ENCODE peak calls at places on chromosomes 2 and 18, in four cellular contexts. E, H, J and V are unnamed samples.

GRCh38 chr2:152166633-152167032 is 8.9 kb downstream of the STAM2 start:
- DNase-seq in E (no peak), J (no peak), H (no peak), V (no peak)

GRCh38 chr18:78542204-78542603 is 437.4 kb upstream of the SALL3 start:
- DNase-seq in E (no peak), J (no peak), H (no peak), V (peak; percentile 70)

GRCh38 chr2:46335966-46336436 is 38.8 kb downstream of the EPAS1 start:
- DNase-seq in E (no peak), J (no peak), H (peak; percentile 58), V (no peak)

GRCh38 chr2:178679891-178680290 is 127.3 kb downstream of the TTN start:
- DNase-seq in H (no peak), J (no peak), E (no peak), V (no peak)

GRCh38 chr2:25311866-25312575 is 29.7 kb downstream of the DNMT3A start:
- DNase-seq in E (no peak), J (no peak), H (no peak), V (no peak)

GRCh38 chr2:223641062-223641461 is 38.9 kb upstream of the SCG2 start:
- DNase-seq in J (no peak), H (peak; percentile 62), E (peak; percentile 14), V (no peak)

GRCh38 chr2:180122874-180123273 is 115.8 kb upstream of the CWC22 start:
- DNase-seq in E (no peak), H (no peak), J (no peak), V (no peak)

GRCh38 chr2:46873632-46874068 is 42.0 kb downstream of the MCFD2 start:
- DNase-seq in E (peak; percentile 52), J (no peak), H (peak; percentile 88), V (peak; percentile 83)

GRCh38 chr18:49866680-49867079 is 53.3 kb upstream of the ACAA2 start:
- DNase-seq in H (no peak), E (no peak), J (no peak), V (no peak)

GRCh38 chr2:237574894-237575868 is 8.8 kb downstream of the PRLH start:
- DNase-seq in E (no peak), H (peak; percentile 47), J (no peak), V (peak; percentile 48)

GRCh38 chr18:63113899-63114565 is 205.5 kb downstream of the BCL2 start:
- DNase-seq in J (no peak), E (no peak), H (no peak), V (no peak)

GRCh38 chr2:199589303-199589702 is 131.6 kb upstream of the SATB2 start:
- DNase-seq in H (no peak), E (no peak), J (no peak), V (no peak)

GRCh38 chr2:68888038-68888704 is 17.0 kb upstream of the BMP10 start:
- DNase-seq in H (no peak), E (no peak), J (no peak), V (no peak)

GRCh38 chr2:68889021-68889420 is 17.8 kb upstream of the BMP10 start:
- DNase-seq in H (no peak), J (no peak), E (no peak), V (no peak)

GRCh38 chr2:68885074-68885810 is 14.0 kb upstream of the BMP10 start:
- DNase-seq in H (no peak), J (no peak), E (no peak), V (no peak)

GRCh38 chr2:68889500-68889899 is 18.3 kb upstream of the BMP10 start:
- DNase-seq in J (no peak), H (no peak), E (peak; percentile 12), V (no peak)

GRCh38 chr2:68885811-68886075 is 14.5 kb upstream of the BMP10 start:
- DNase-seq in E (no peak), J (no peak), H (no peak), V (no peak)
- H3K27me3 ChIP-seq in E (no peaks in the 10 kb centered on the region), J (peaks cover 4% of the 10 kb centered on the region), H (no peaks in the 10 kb centered on the region), V (no peaks in the 10 kb centered on the region)

DNA sequence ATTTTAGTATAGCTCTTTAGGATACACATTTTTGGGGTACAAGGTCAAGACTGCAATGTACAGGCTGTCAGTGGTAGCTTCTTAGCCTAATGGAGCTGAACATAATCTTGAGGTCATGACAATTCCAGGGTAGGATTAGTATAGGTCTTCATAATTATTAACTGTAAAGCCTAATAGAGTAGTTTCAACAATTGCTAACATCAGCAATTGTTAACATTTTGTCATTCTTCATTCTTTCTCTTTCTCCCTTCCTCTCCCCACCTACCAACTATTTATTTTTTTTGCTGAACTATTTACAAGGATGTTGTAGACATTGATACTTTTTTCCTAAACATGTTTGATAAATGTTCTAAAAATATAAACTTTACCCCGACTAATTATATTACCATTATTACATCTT is 461.3 kb upstream of the DCC start:
- DNase-seq in E (no peak), J (no peak), H (no peak), V (no peak)
- H3K4me3 ChIP-seq in E (no peak overlapping the region), J (no peak overlapping the region), H (no peak overlapping the region), V (no peak overlapping the region)

GRCh38 chr2:20722592-20722991 is 55.6 kb downstream of the GDF7 start:
- DNase-seq in H (no peak), E (no peak), J (no peak), V (no peak)

GRCh38 chr2:20724500-20725053 is 57.6 kb downstream of the GDF7 start:
- DNase-seq in H (no peak), J (no peak), E (no peak), V (no peak)

GRCh38 chr2:20725782-20726181 is 58.8 kb downstream of the GDF7 start:
- DNase-seq in E (peak; percentile 9), H (no peak), J (no peak), V (no peak)

GRCh38 chr2:20726913-20727312 is 60.0 kb downstream of the GDF7 start:
- DNase-seq in H (no peak), E (no peak), J (no peak), V (no peak)

DNA sequence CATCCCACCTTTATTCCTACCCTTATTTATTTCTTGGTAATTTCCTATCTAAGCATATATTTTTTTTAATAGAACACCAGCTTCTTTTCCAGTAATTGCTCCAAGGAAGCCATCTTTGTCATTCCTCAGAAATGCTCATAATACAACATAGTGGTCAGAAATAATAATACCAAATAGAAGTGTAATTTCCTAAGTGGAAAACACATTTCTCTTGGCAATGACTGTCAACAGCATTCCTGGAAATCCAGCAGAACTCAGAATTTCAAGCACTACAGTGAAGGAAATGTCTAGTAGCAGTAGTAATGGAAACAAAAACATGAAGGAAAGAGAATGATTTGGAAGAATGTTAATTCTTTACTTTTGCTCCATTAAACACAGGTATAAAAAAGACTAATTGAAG is 56.6 kb downstream of the GDF7 start:
- DNase-seq in J (no peak), E (no peak), H (no peak), V (no peak)
- H3K27me3 ChIP-seq in J (no peaks in the 10 kb centered on the region), E (no peaks in the 10 kb centered on the region), H (no peaks in the 10 kb centered on the region), V (no peaks in the 10 kb centered on the region)

GRCh38 chr2:12006841-12007240 is 260.4 kb downstream of the LPIN1 start:
- DNase-seq in J (no peak), H (peak; percentile 56), E (no peak), V (no peak)

GRCh38 chr2:12009323-12009905 is 263.0 kb downstream of the LPIN1 start:
- DNase-seq in J (no peak), E (no peak), H (no peak), V (no peak)

GRCh38 chr2:12008425-12009061 is 262.1 kb downstream of the LPIN1 start:
- DNase-seq in J (no peak), H (no peak), E (no peak), V (no peak)

GRCh38 chr2:12005886-12006681 is 259.7 kb downstream of the LPIN1 start:
- DNase-seq in J (no peak), H (peak; percentile 17), E (no peak), V (no peak)

DNA sequence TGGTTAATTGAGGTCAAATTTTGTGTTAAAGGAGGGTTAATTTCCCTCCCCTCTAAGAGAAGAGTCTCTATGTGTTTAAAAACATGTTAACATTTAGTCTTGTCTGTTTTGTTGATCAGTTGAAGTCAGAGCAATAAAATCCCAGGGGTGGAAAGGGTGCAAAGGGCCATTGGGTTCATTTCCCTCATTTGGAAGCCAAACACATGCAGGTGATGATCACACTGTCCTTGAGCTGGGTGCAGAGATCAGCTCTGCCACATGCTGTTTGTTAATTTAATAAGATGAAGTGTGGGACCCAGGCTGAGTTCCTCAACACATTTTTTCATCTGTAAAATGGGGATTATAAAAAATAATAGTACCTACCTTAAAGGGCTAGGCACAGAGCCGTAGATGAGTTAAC is 260.9 kb downstream of the LPIN1 start:
- DNase-seq in E (no peak), H (no peak), J (no peak), V (no peak)
- H3K4me3 ChIP-seq in E (no peak overlapping the region), H (no peak overlapping the region), J (no peak overlapping the region), V (no peak overlapping the region)